ENCODE peak calls at places on chromosomes 5 and 9, in nine cellular contexts. Y is activated B cell treated with CpG ODN at 0.5 μM for 24 hours, O is cardiac fibroblast, G is fibroblast of pulmonary artery, H is endothelial cell, N is IMR-90, E is tibial artery, S is H1, U is tibial nerve. D is an unnamed sample.

GRCh38 chr9:122463828-122464632 is 13.7 kb downstream of the OR1J1 start:
- DNase-seq in S (peak), U (no peak), Y (no peak), N (no peak), E (no peak), O (no peak), H (no peak), G (no peak), D (no peak)

GRCh38 chr5:120538149-120538548 is 74.0 kb downstream of the PRR16 start:
- DNase-seq in N (peak), H (no peak), E (no peak), S (no peak), Y (no peak), U (no peak), O (no peak), G (peak), D (no peak)

GRCh38 chr5:181215997-181216982 is 6.8 kb upstream of the TRIM41 start:
- DNase-seq in N (no peak), S (no peak), E (no peak), Y (no peak), G (no peak), U (no peak), H (no peak), O (no peak), D (no peak)

GRCh38 chr9:12784461-12785250 is 9.8 kb downstream of the LURAP1L start:
- DNase-seq in U (no peak), G (peak), H (no peak), S (no peak), O (peak), E (peak), Y (no peak), N (peak), D (no peak)

GRCh38 chr9:127149463-127150390 is 27.3 kb upstream of the ANGPTL2 start:
- DNase-seq in U (no peak), O (no peak), H (no peak), G (no peak), S (no peak), Y (no peak), N (no peak), E (no peak), D (no peak)

GRCh38 chr5:146794326-146795029 is 84.1 kb downstream of the PPP2R2B start:
- DNase-seq in S (no peak), H (no peak), O (no peak), Y (no peak), E (no peak), U (no peak), N (no peak), G (no peak), D (no peak)

GRCh38 chr5:36160617-36161016 is 8.7 kb downstream of the SKP2 start:
- DNase-seq in N (no peak), O (no peak), Y (no peak), E (no peak), S (no peak), G (no peak), H (no peak), U (no peak), D (no peak)

GRCh38 chr9:108568093-108568492 is 287.7 kb downstream of the ACTL7B start:
- DNase-seq in H (no peak), S (no peak), U (no peak), E (no peak), Y (no peak), N (no peak), G (no peak), O (no peak), D (no peak)

GRCh38 chr9:8718121-8718725 is 918.6 kb upstream of the DMAC1 start:
- DNase-seq in U (no peak), E (no peak), G (peak), H (no peak), O (peak), Y (no peak), S (no peak), N (peak), D (no peak)

GRCh38 chr5:69415584-69415958 is 655 bp downstream of the MARVELD2 start:
- DNase-seq in Y (no peak), H (peak), G (no peak), U (no peak), S (no peak), N (no peak), O (no peak), E (no peak), D (no peak)

GRCh38 chr5:17014686-17015085 is 78.6 kb upstream of the MYO10 start:
- DNase-seq in H (no peak), O (no peak), Y (no peak), G (no peak), N (no peak), E (no peak), U (no peak), S (no peak), D (no peak)

GRCh38 chr5:123428521-123429220 is 5.5 kb upstream of the CEP120 start:
- DNase-seq in Y (no peak), O (no peak), E (no peak), G (no peak), H (no peak), S (no peak), U (no peak), N (no peak), D (no peak)

GRCh38 chr9:95032580-95033298 is 284.8 kb downstream of the FANCC start:
- DNase-seq in N (no peak), Y (no peak), E (no peak), S (no peak), H (no peak), O (no peak), U (no peak), G (no peak), D (no peak)

GRCh38 chr9:11402621-11403020 is 789.8 kb upstream of the PTPRD start:
- DNase-seq in U (no peak), Y (no peak), N (no peak), O (no peak), H (no peak), G (no peak), S (no peak), E (no peak), D (no peak)

GRCh38 chr9:127449332-127449966 is 1.8 kb downstream of the RPL12 start:
- DNase-seq in E (no peak), Y (no peak), S (no peak), G (no peak), H (no peak), N (no peak), U (no peak), O (no peak), D (no peak)

GRCh38 chr5:11622785-11623184 is 281.5 kb downstream of the CTNND2 start:
- DNase-seq in N (no peak), G (no peak), E (no peak), S (no peak), Y (no peak), O (no peak), H (no peak), U (no peak), D (no peak)

GRCh38 chr5:154857534-154858250 is 735 bp upstream of the CNOT8 start:
- DNase-seq in E (peak), N (peak), H (peak), S (peak), O (peak), G (peak), Y (peak), U (peak), D (peak)

GRCh38 chr5:96584712-96585111 is 77.5 kb upstream of the CAST start:
- DNase-seq in E (peak), S (no peak), G (no peak), H (peak), O (no peak), U (no peak), N (no peak), Y (no peak), D (no peak)

GRCh38 chr9:114592356-114592755 is 4.8 kb downstream of the ATP6V1G1 start:
- DNase-seq in H (peak), N (peak), U (no peak), S (no peak), E (no peak), G (peak), O (peak), Y (no peak), D (no peak)

GRCh38 chr5:34709861-34710673 is 53.9 kb downstream of the RAI14 start:
- DNase-seq in H (no peak), S (no peak), Y (no peak), E (no peak), N (peak), O (peak), U (no peak), G (peak), D (no peak)

GRCh38 chr9:77708416-77708815 is 60.3 kb upstream of the GNA14 start:
- DNase-seq in Y (no peak), H (no peak), N (peak), G (peak), S (no peak), U (no peak), E (no peak), O (peak), D (no peak)

GRCh38 chr5:79562351-79563246 is 48.7 kb upstream of the HOMER1 start:
- DNase-seq in S (no peak), E (no peak), O (peak), N (peak), H (no peak), Y (no peak), U (no peak), G (peak), D (no peak)

GRCh38 chr9:128007566-128008138 is 26.9 kb upstream of the EEIG1 start:
- DNase-seq in H (peak), S (no peak), Y (peak), O (peak), E (peak), N (peak), G (peak), U (no peak), D (no peak)

GRCh38 chr5:173395257-173395932 is 67.2 kb upstream of the STC2 start:
- DNase-seq in U (no peak), E (no peak), Y (no peak), S (no peak), O (peak), G (peak), H (no peak), N (peak), D (no peak)

GRCh38 chr9:89447416-89447815 is 50.5 kb downstream of the SEMA4D start:
- DNase-seq in Y (no peak), O (no peak), U (no peak), H (no peak), G (no peak), S (no peak), E (no peak), N (no peak), D (no peak)

GRCh38 chr5:119271758-119272730 is 83.8 kb upstream of the TNFAIP8 start:
- DNase-seq in Y (no peak), H (no peak), N (no peak), G (no peak), U (no peak), O (no peak), S (no peak), E (no peak), D (no peak)

GRCh38 chr5:145951071-145951470 is 14.7 kb downstream of the SH3RF2 start:
- DNase-seq in U (no peak), Y (no peak), N (peak), S (no peak), E (no peak), H (no peak), G (no peak), O (peak), D (no peak)

GRCh38 chr5:14309199-14309598 is 166.1 kb downstream of the TRIO start:
- DNase-seq in Y (no peak), H (no peak), N (no peak), O (no peak), G (no peak), S (no peak), U (no peak), E (no peak), D (no peak)

GRCh38 chr9:124741681-124742080 is 29.4 kb downstream of the NR6A1 start:
- DNase-seq in E (no peak), N (no peak), G (no peak), O (no peak), U (no peak), S (no peak), Y (no peak), H (no peak), D (no peak)

GRCh38 chr9:71010258-71010657 is 111.2 kb downstream of the TRPM3 start:
- DNase-seq in Y (no peak), O (no peak), H (no peak), G (no peak), U (no peak), S (no peak), E (no peak), N (no peak), D (no peak)

GRCh38 chr9:121871431-121872025 is 220.1 kb downstream of the DAB2IP start:
- DNase-seq in O (no peak), U (no peak), S (no peak), N (peak), H (no peak), G (peak), E (no peak), Y (no peak), D (no peak)

GRCh38 chr5:10537614-10538013 is 26.3 kb upstream of the ANKRD33B start:
- DNase-seq in H (no peak), Y (no peak), N (no peak), E (no peak), S (no peak), O (no peak), U (no peak), G (no peak), D (no peak)

GRCh38 chr9:17613723-17614122 is 34.9 kb downstream of the SH3GL2 start:
- DNase-seq in U (no peak), O (peak), N (peak), Y (no peak), E (no peak), H (no peak), S (no peak), G (peak), D (no peak)

GRCh38 chr5:103973669-103974068 is 411.1 kb upstream of the NUDT12 start:
- DNase-seq in E (no peak), G (no peak), U (no peak), Y (no peak), N (no peak), S (no peak), H (no peak), O (no peak), D (no peak)

GRCh38 chr5:36647046-36647445 is 40.6 kb downstream of the SLC1A3 start:
- DNase-seq in U (no peak), O (no peak), E (no peak), S (no peak), H (no peak), Y (no peak), N (no peak), G (no peak), D (no peak)

GRCh38 chr9:33289501-33289900 is 815 bp upstream of the NFX1 start:
- DNase-seq in E (peak), Y (peak), S (no peak), O (peak), G (peak), U (no peak), H (no peak), N (no peak), D (no peak)

DNA sequence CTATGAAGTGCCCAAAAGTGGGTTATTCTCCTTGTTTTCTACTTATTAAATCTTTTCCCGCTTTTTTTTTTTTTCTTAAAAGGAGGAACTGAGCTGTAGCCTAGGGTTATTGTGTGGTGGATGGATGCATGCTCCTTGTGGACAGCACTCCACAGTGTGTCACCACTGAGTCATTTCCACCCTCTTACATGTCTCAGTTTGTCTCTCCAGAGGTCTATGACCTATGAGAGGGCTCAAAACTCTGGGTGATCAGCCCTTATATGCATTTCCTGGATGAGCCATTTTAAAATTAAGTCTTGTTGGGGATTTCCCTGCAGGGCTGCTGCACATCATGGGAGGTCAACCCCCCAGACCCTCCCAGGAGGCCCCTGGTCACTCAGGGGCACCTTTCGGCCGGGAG is 102.2 kb upstream of the MOCS2 start:
- DNase-seq in N (peak), G (peak), U (no peak), O (no peak), Y (no peak), E (no peak), S (no peak), H (no peak), D (no peak)
- TF ChIP-seq CTCF in N (no peak), G (no peak), U (no peak), O (no peak), Y (no peak), E (no peak), S (no peak), H (no peak), D (no peak)

DNA sequence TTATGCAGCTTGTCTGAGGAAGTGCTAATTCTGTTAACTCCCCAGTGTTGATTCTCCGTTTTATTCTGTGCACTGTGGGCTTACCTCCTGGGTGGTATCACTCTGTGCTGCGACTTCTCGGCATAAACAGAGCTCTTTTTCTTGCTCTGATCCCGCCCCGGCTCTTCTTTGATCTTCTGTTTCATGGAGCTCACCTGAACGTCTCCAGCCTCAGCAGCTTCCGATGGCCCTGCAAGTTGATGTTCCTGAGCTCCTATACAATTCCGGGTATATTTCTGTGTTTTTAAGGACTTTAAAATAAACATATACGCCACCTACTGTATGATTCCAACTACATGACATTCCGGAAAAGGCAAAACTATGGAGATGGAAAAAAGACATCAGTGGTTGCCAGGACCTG is 110.8 kb downstream of the TENT4A start:
- DNase-seq in N (no peak), S (no peak), U (no peak), H (no peak), O (no peak), E (no peak), Y (no peak), G (no peak), D (no peak)
- TF ChIP-seq CTCF in N (no peak), S (no peak), U (no peak), H (no peak), O (no peak), E (no peak), Y (no peak), G (no peak), D (no peak)

DNA sequence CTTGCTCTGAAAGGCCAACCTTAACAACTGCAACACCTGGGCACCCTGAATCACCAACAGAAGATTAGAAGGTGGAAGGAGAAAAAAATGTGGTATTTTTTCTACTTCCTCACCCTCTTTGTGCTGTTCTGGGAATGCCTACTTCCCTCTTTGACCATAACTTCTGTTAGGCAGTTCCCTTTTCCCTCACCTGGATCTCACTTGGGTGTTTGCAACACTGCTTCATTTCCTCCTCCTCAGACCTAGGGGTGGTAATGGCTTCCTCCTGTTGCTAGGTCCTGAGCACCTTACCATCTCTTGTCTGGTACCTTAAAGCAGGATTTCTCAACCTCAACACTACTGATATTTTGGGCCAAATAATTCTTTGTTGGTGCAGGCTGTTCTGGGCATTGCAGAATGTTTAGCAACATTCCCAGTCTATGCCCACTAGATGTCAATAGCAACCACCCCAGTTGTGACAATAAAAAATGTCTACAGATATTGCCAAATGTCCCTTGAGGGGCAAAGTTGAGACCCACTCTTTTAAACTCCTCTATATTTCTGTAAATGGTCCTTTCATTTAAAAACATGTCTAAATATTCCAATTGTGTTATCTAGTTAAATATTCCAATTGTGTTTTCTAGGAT is 300.0 kb upstream of the VLDLR start:
- DNase-seq in N (no peak), G (peak), U (no peak), H (no peak), Y (no peak), O (peak), S (no peak), E (no peak), D (no peak)
- TF ChIP-seq CTCF in N (no peak), G (peak), U (no peak), H (no peak), Y (no peak), O (no peak), S (no peak), E (peak), D (no peak)

DNA sequence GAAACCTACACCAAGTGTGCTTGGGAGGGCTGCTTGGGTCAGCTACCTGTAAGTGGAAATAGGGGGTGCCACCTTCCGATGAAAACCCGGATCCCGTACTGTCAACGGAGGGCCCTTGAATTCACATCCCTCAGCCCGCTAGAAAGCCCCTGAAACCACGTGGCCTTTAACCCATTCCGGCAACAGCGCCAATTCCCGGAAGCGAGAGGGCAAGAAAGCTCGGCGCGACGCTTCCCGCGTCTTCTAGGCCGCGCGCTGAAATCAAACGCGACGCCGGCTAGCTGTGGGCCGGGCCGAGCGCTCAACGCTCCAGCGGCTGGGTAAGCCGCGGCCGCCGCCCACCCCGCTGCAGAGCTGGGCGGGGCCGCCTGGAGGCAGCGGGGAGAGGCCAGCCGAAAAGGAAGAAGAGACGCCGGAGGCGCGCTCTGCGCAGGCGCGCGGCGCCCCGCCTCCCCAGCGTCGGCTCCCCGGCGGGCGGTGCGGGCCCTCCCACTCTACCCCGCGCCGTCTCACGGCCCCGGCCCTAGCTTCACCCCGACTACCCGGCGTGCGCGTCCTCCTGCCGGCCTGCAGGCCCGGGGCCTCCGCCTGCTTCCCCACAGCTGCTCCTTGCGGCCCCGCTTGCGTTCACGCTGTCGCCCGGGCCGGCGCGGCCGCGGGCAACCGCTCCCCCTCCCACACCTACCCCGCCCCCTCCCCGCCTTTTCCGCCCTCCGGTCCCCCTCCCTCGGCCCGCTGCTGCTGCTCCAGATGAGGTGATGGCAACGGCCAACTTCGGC is at the start of gene KIF2A:
- DNase-seq in U (peak), O (peak), H (peak), G (peak), E (peak), S (peak), Y (peak), N (peak), D (peak)
- TF ChIP-seq CTCF in U (peak), O (no peak), H (no peak), G (no peak), E (peak), S (no peak), Y (no peak), N (peak), D (peak)